ENCODE peak calls at places on chromosomes 3 and 15, in four cellular contexts. M is GM12878, D is HepG2, C is K562. X is an unnamed sample.

GRCh38 chr3:66493464-66494099 is 7.2 kb downstream of the LRIG1 start:
- DNase-seq in M (no peak), D (no peak), C (no peak), X (no peak)

GRCh38 chr3:82509951-82510603 is 748.6 kb upstream of the GBE1 start:
- DNase-seq in C (no peak), D (no peak), M (no peak), X (no peak)

GRCh38 chr3:156478931-156479330 is 76.0 kb downstream of the SSR3 start:
- DNase-seq in M (no peak), C (no peak), D (no peak), X (no peak)

GRCh38 chr3:16463119-16463518 is 50.4 kb downstream of the RFTN1 start:
- DNase-seq in C (no peak), M (no peak), D (no peak), X (no peak)

GRCh38 chr3:197501879-197502620 is 53.7 kb downstream of the BDH1 start:
- DNase-seq in C (no peak), D (peak), M (peak), X (peak)

GRCh38 chr15:63166219-63166618 is 8.9 kb upstream of the RPS27L start:
- DNase-seq in D (no peak), M (no peak), C (peak), X (no peak)

GRCh38 chr15:73078722-73079121 is 26.5 kb downstream of the NEO1 start:
- DNase-seq in M (no peak), C (no peak), D (peak), X (no peak)

GRCh38 chr15:66932634-66933024 is 132.8 kb upstream of the SMAD3 start:
- DNase-seq in C (no peak), M (no peak), D (no peak), X (no peak)

GRCh38 chr3:44685128-44685800 is 27.2 kb upstream of the ZNF502 start:
- DNase-seq in D (no peak), C (peak), M (peak), X (no peak)

GRCh38 chr3:38371541-38372213 is 25.1 kb downstream of the XYLB start:
- DNase-seq in D (no peak), M (no peak), C (no peak), X (no peak)

GRCh38 chr3:47617061-47618010 is 38.7 kb upstream of the CSPG5 start:
- DNase-seq in C (no peak), D (peak), M (no peak), X (no peak)

GRCh38 chr15:37824717-37825382 is 109.6 kb upstream of the TMCO5A start:
- DNase-seq in D (peak), C (peak), M (no peak), X (no peak)
- TF ChIP-seq TARDBP in D (no peak), C (no peak), M (no peak), X (no peak)

DNA sequence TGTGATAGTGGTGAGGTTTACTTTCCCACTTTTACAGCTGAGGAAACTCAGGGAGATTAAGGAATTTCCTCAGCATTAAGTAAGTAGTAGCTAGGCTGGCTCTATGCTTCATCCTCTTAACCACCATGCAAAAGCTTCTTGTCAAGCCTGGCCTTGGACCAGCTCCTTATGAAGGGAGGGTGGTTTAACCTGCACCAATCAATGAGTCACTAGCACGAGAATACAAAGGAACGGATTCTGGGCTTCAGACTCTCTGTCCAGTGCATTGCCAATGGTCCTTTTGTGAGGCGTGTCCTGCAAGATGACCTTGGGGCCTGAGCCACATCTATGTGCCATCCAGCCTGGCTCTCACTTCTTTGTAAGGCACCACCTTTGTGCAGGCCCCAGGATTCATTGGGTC is 202.1 kb upstream of the CFAP20DC start:
- DNase-seq in D (no peak), C (no peak), M (no peak), X (no peak)
- TF ChIP-seq TARDBP in D (no peak), C (no peak), M (no peak), X (no peak)

GRCh38 chr15:71116366-71116765 is 1.1 kb downstream of the THSD4 start:
- DNase-seq in D (no peak), C (no peak), M (no peak), X (no peak)
- TF ChIP-seq TARDBP in D (no peak), C (no peak), M (no peak), X (no peak)

GRCh38 chr3:127801914-127802313 is 20.4 kb downstream of the MGLL start:
- DNase-seq in C (no peak), D (no peak), M (no peak), X (no peak)
- TF ChIP-seq TARDBP in C (no peak), D (no peak), M (no peak), X (no peak)

GRCh38 chr3:14431556-14431927 is 29.1 kb downstream of the SLC6A6 start:
- DNase-seq in M (no peak), C (peak), D (no peak), X (no peak)

GRCh38 chr3:14429689-14430452 is 27.5 kb downstream of the SLC6A6 start:
- DNase-seq in D (no peak), M (no peak), C (peak), X (no peak)

GRCh38 chr3:14431928-14432834 is 29.8 kb downstream of the SLC6A6 start:
- DNase-seq in M (peak), C (peak), D (peak), X (peak)

GRCh38 chr3:14429237-14429636 is 26.8 kb downstream of the SLC6A6 start:
- DNase-seq in D (no peak), C (no peak), M (no peak), X (no peak)

DNA sequence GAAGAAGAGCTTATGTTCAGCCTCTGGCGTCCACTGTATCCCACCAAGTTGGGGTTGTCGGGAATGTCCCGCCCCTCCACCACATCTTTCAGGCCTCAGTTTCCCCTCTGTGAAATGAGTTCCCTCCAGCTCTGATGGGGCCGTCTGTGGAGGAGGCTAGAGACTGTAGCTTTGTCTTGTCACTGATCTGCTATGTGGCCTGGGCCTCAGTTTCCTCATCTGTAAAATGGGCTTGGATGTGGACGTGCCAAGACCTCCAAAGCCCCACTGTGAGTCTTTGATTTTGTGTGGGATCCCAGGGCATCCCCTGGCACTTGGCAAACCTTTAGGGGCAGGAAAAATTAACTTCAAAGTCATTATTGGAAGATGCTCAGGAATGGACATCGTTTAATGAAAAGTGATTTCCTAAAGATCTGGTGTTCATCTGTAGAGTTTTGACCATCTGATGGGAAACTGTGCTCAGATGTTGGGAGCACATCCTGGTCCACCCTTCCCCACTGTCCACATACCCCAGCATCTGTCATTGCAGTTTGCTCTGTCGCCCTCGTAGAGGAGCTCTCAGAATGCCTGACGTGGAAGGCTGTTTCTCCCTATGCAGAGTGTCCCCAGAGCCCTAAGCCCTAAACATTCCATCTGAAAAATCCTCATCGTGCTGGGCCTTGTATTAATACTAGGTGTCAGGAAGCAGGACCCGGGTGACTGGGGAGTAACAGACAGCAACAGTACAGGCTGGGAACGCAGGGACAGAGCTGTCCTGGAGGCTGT is 28.5 kb downstream of the SLC6A6 start:
- DNase-seq in M (no peak), C (no peak), D (no peak), X (no peak)
- TF ChIP-seq TARDBP in M (no peak), C (no peak), D (no peak), X (no peak)

GRCh38 chr15:50181983-50182232 is at the start of gene SLC27A2:
- DNase-seq in D (no peak), M (no peak), C (peak), X (no peak)

GRCh38 chr15:50181206-50181982 is 602 bp upstream of the SLC27A2 start:
- DNase-seq in D (no peak), C (no peak), M (no peak), X (no peak)

GRCh38 chr15:50183112-50183794 is 1.3 kb downstream of the SLC27A2 start:
- DNase-seq in C (peak), D (no peak), M (no peak), X (no peak)

GRCh38 chr15:50180578-50180977 is 1.4 kb upstream of the SLC27A2 start:
- DNase-seq in M (no peak), D (no peak), C (no peak), X (no peak)

DNA sequence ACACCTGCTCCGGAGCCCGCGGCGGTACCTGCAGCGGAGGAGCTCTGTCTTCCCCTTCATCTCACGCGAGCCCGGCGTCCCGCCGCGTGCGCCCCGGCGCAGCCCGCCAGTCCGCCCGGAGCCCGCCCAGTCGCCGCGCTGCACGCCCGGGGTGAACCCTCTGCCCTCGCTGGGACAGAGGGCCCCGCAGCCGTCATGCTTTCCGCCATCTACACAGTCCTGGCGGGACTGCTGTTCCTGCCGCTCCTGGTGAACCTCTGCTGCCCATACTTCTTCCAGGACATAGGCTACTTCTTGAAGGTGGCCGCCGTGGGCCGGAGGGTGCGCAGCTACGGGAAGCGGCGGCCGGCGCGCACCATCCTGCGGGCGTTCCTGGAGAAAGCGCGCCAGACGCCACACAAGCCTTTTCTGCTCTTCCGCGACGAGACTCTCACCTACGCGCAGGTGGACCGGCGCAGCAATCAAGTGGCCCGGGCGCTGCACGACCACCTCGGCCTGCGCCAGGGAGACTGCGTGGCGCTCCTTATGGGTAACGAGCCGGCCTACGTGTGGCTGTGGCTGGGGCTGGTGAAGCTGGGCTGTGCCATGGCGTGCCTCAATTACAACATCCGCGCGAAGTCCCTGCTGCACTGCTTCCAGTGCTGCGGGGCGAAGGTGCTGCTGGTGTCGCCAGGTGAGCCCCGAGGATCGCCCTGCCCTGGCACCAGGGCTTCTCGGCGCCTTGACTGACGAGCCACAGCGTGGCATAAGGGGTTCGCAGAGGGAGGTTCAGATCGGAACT is 427 bp downstream of the SLC27A2 start:
- DNase-seq in M (no peak), D (no peak), C (peak), X (peak)
- TF ChIP-seq TARDBP in M (no peak), D (no peak), C (no peak), X (no peak)

GRCh38 chr3:10925436-10926260 is 66.9 kb upstream of the SLC6A1 start:
- DNase-seq in C (no peak), M (no peak), D (no peak), X (no peak)

GRCh38 chr3:10927551-10927950 is 65.0 kb upstream of the SLC6A1 start:
- DNase-seq in M (no peak), C (no peak), D (no peak), X (no peak)

GRCh38 chr3:10928396-10928960 is 64.1 kb upstream of the SLC6A1 start:
- DNase-seq in D (no peak), M (no peak), C (no peak), X (no peak)

GRCh38 chr3:10926441-10926830 is 66.1 kb upstream of the SLC6A1 start:
- DNase-seq in M (no peak), D (no peak), C (no peak), X (no peak)

GRCh38 chr3:10926831-10927521 is 65.6 kb upstream of the SLC6A1 start:
- DNase-seq in D (no peak), C (no peak), M (no peak), X (no peak)
- TF ChIP-seq TARDBP in D (no peak), C (no peak), M (no peak), X (no peak)

GRCh38 chr3:67739851-67740250 is 85.4 kb upstream of the SUCLG2 start:
- DNase-seq in D (no peak), C (no peak), M (no peak), X (no peak)

GRCh38 chr3:67744699-67745098 is 90.3 kb upstream of the SUCLG2 start:
- DNase-seq in D (no peak), C (no peak), M (no peak), X (no peak)
- TF ChIP-seq TARDBP in D (no peak), C (no peak), M (no peak), X (no peak)

X was measured in HEK293T.